ENCODE peak calls at places on chromosomes 6 and 20, in five cellular contexts. K, Z, W, F and Q are unnamed samples.

GRCh38 chr6:140846518-140847277 is 1286.0 kb upstream of the GJE1 start:
- DNase-seq in K (no peak), Z (no peak), W (no peak), F (no peak), Q (no peak)

GRCh38 chr6:36592221-36592655 is 1.9 kb upstream of the SRSF3 start:
- DNase-seq in F (no peak), K (no peak), Z (no peak), W (no peak), Q (no peak)

GRCh38 chr6:3309391-3310050 is 50.8 kb downstream of the PSMG4 start:
- DNase-seq in K (no peak), W (no peak), F (no peak), Z (no peak), Q (no peak)

GRCh38 chr6:44230034-44230675 is 6.8 kb downstream of the SLC29A1 start:
- DNase-seq in K (no peak), F (no peak), Z (no peak), W (no peak), Q (no peak)

GRCh38 chr20:43914697-43915208 is at the start of gene TOX2:
- DNase-seq in K (peak; percentile 83), W (no peak), Z (peak; percentile 40), F (peak; percentile 87), Q (no peak)

GRCh38 chr6:3412779-3413500 is 43.9 kb downstream of the SLC22A23 start:
- DNase-seq in Z (no peak), F (no peak), K (no peak), W (no peak), Q (no peak)

GRCh38 chr6:144217264-144217663 is 66.9 kb downstream of the STX11 start:
- DNase-seq in W (no peak), Z (no peak), F (no peak), K (no peak), Q (no peak)

GRCh38 chr20:14142171-14142570 is 146.9 kb downstream of the MACROD2 start:
- DNase-seq in K (peak; percentile 85), Z (peak; percentile 54), F (no peak), W (no peak), Q (no peak)

GRCh38 chr6:47106216-47106615 is 64.1 kb upstream of the ADGRF1 start:
- DNase-seq in F (no peak), W (no peak), Z (no peak), K (no peak), Q (no peak)

GRCh38 chr6:127737009-127737486 is 160.1 kb downstream of the C6orf58 start:
- DNase-seq in Z (peak; percentile 58), F (peak; percentile 29), K (peak; percentile 70), W (no peak), Q (peak; percentile 17)

DNA sequence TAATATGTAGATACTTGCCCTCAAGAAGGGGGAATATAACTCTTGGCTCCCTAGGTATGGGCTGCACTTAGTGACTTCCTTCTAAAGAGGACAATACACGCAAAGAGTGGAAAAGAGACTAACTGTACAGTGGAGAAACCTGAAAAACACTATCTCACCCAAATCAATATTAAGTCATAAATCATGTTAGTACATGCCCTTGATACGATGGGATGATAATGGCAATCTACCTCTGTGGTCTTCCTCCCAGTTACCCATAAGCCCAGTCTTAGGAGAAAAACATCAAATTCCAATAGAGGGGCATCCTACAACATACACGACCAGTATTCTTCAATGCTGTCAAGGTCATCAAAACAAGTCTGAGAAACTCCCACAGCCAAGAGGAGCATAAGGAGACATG is 1.3 kb downstream of the TRIM26 start:
- DNase-seq in K (no peak), Z (no peak), F (no peak), W (no peak), Q (no peak)
- H3K4me1 ChIP-seq in K (peaks cover 32% of the 10 kb centered on the region), Z (peaks cover 48% of the 10 kb centered on the region), F (no peaks in the 10 kb centered on the region), W (peaks cover 6% of the 10 kb centered on the region), Q (no peaks in the 10 kb centered on the region)

GRCh38 chr20:50052550-50052949 is 60.4 kb downstream of the UBE2V1 start:
- DNase-seq in K (no peak), W (no peak), F (no peak), Z (no peak), Q (no peak)

GRCh38 chr20:50054626-50055511 is 58.1 kb downstream of the UBE2V1 start:
- DNase-seq in W (no peak), F (no peak), Z (no peak), K (peak; percentile 40), Q (peak; percentile 31)

GRCh38 chr20:50055524-50056083 is 57.3 kb downstream of the UBE2V1 start:
- DNase-seq in Z (no peak), W (no peak), K (no peak), F (no peak), Q (no peak)

GRCh38 chr20:50052952-50053789 is 59.8 kb downstream of the UBE2V1 start:
- DNase-seq in Z (no peak), K (no peak), W (no peak), F (no peak), Q (no peak)

GRCh38 chr20:50053790-50054547 is 59.0 kb downstream of the UBE2V1 start:
- DNase-seq in W (no peak), F (no peak), Z (no peak), K (no peak), Q (no peak)
- TF ChIP-seq CTCF in W (no peak), F (peak; percentile 5), Z (no peak), K (no peak), Q (no peak)

GRCh38 chr6:31362751-31363150 is 5.8 kb upstream of the HLA-B start:
- DNase-seq in F (no peak), Z (no peak), K (no peak), W (no peak), Q (no peak)

GRCh38 chr6:31359556-31359955 is 2.6 kb upstream of the HLA-B start:
- DNase-seq in Z (no peak), F (no peak), W (no peak), K (no peak), Q (no peak)

GRCh38 chr6:31366693-31367470 is 9.9 kb upstream of the HLA-B start:
- DNase-seq in F (peak; percentile 89), W (peak; percentile 70), K (peak; percentile 95), Z (peak; percentile 91), Q (peak; percentile 88)

GRCh38 chr6:31365864-31366263 is 8.9 kb upstream of the HLA-B start:
- DNase-seq in K (peak; percentile 0), F (no peak), Z (no peak), W (no peak), Q (no peak)

DNA sequence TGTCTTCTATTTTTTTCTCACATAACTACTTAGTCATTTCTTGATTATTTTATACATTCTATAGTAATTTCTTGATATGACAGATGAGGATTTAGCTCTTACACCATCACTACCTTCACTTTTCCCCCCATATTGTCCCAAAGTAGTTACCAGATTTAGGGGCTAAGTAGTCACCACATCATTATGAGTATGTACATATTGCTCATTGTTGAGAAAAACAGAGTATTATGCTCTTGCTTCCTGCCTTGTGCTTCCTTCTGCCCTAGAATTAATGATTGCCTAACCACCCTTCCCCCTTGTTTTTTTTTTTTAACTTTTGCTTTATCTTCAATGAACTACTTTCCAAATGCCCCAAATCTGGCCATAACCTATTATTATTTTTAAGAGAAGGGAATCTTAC is 6.8 kb upstream of the HLA-B start:
- DNase-seq in W (no peak), Z (no peak), F (no peak), K (no peak), Q (no peak)
- H3K27me3 ChIP-seq in W (peaks cover 25% of the 10 kb centered on the region), Z (no peaks in the 10 kb centered on the region), F (peaks cover 18% of the 10 kb centered on the region), K (peaks cover 51% of the 10 kb centered on the region), Q (no peaks in the 10 kb centered on the region)

GRCh38 chr6:17869010-17869752 is 118.3 kb downstream of the KIF13A start:
- DNase-seq in Z (no peak), F (no peak), K (no peak), W (no peak), Q (no peak)
- H3K4me1 ChIP-seq in Z (peaks cover 28% of the 10 kb centered on the region), F (peaks cover 60% of the 10 kb centered on the region), K (no peaks in the 10 kb centered on the region), W (no peaks in the 10 kb centered on the region), Q (peaks cover 7% of the 10 kb centered on the region)